ENCODE peak calls at places on chromosomes 6 and 20, in five cellular contexts. B is mesendoderm, H is left ventricle myocardium inferior, G is heart left ventricle, R is GM23248. A is an unnamed sample.

GRCh38 chr20:25706793-25707192 is 10.1 kb upstream of the ZNF337 start:
- DNase-seq in B (no peak), H (no peak), G (no peak), R (no peak), A (no peak)

GRCh38 chr6:137106183-137106582 is 61.4 kb upstream of the IL20RA start:
- DNase-seq in B (no peak), H (no peak), G (no peak), R (no peak), A (no peak)

GRCh38 chr6:113352029-113352801 is 504.9 kb upstream of the MARCKS start:
- DNase-seq in B (no peak), H (no peak), G (no peak), R (peak; percentile 85), A (no peak)

GRCh38 chr6:40894962-40895799 is 143.8 kb downstream of the UNC5CL start:
- DNase-seq in B (peak; percentile 88), H (peak; percentile 40), G (peak; percentile 73), R (peak; percentile 81), A (peak; percentile 85)

GRCh38 chr20:32150291-32150848 is 40.9 kb downstream of the TM9SF4 start:
- DNase-seq in B (no peak), H (no peak), G (no peak), R (no peak), A (no peak)

GRCh38 chr20:10536531-10536930 is 101.4 kb downstream of the SLX4IP start:
- DNase-seq in B (peak; percentile 60), H (no peak), G (no peak), R (no peak), A (no peak)

GRCh38 chr6:71979911-71980310 is 93.6 kb downstream of the RIMS1 start:
- DNase-seq in B (no peak), H (no peak), G (no peak), R (peak; percentile 65), A (no peak)

GRCh38 chr6:160102956-160103824 is 18.4 kb upstream of the SLC22A1 start:
- DNase-seq in B (peak; percentile 77), H (no peak), G (no peak), R (peak; percentile 66), A (no peak)

DNA sequence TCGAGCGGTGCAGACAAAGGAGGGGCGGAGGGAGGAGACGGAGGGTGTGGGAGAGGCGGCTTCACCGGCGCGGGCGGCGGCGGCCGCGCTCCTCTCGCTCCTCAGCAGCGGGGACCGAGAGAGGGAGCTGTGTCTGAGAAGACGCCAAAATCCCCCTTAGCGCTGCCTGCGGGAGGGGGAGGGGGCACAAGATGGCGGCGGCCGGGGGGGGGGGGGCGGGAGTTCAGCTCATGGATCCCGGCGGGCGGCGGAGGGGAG is 260 bp downstream of the ADNP start:
- DNase-seq in B (no peak), H (no peak), G (no peak), R (no peak), A (no peak)
- H3K4me3 ChIP-seq in B (peak overlapping the region; percentile 77), H (peak overlapping the region; percentile 81), G (peak overlapping the region; percentile 92), R (peak overlapping the region; percentile 69), A (peak overlapping the region; percentile 66)

GRCh38 chr6:74015427-74015826 is 319.4 kb downstream of the CD109 start:
- DNase-seq in B (no peak), H (no peak), G (no peak), R (no peak), A (no peak)

DNA sequence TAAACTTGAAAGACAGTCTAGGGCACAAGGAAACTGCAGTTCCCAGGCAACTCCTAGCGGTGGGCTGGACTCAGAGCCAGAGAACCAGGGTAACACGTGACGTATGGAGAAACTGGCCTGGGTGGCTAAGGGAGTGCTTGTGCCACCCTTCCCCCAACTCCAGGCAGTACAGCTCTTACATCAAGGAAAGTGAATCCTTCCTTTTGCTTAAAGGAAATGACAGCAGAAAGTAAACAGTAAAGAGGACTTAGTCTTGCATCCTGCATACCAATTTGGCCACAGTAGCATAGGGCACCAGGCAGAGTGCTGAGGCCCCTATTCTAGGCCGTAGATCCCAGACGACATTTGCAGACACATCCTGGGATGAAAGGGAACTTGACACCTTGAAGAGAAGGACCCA is 322.8 kb downstream of the CD109 start:
- DNase-seq in B (no peak), H (no peak), G (no peak), R (no peak), A (no peak)
- H3K4me1 ChIP-seq in B (no peaks in the 10 kb centered on the region), H (no peaks in the 10 kb centered on the region), G (no peaks in the 10 kb centered on the region), R (no peaks in the 10 kb centered on the region), A (no peaks in the 10 kb centered on the region)

DNA sequence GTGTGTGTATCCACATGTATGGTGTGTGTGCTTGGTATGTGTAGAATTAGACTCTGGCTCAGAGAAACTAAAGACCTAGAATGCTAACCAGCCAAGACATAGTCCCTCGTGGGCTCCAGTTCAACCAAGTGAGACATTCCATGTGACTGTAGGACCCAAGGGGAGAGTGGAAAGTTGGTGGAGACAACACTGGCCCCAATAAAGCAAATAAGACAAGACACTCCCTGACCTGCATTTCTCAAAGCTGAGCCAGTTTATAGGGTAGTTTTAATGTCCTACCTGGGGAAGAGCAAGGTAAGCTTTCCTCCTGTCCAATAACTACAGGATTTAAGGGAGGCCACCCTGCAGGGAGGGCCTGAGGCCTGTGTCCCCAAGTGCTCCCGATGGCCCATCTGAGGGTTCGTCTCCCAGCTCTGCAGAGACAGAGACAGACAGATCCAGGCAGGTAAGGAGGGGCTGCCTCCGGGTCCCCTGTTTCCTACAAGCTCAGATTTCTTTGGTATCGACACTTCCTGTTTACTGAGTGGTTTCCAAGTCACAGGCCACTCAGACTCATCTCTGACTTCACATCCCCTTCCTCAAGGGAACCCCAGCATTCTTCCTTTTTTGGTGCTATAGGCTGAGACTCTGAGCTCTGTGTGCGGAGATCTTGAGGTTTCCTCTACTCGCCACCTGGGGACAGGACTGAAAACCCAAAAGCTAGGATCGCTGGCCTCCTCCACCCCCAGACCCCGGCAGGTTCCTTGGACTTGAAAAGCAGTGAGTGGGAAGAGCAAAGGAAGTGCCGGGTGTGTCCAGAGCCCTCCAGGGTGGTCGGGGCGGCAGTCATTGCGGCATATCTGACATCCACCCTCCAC is 92.4 kb downstream of the PRND start:
- DNase-seq in B (peak; percentile 61), H (no peak), G (no peak), R (no peak), A (peak; percentile 75)
- H3K4me3 ChIP-seq in B (no peak overlapping the region), H (peak overlapping the region; percentile 46), G (no peak overlapping the region), R (no peak overlapping the region), A (no peak overlapping the region)

DNA sequence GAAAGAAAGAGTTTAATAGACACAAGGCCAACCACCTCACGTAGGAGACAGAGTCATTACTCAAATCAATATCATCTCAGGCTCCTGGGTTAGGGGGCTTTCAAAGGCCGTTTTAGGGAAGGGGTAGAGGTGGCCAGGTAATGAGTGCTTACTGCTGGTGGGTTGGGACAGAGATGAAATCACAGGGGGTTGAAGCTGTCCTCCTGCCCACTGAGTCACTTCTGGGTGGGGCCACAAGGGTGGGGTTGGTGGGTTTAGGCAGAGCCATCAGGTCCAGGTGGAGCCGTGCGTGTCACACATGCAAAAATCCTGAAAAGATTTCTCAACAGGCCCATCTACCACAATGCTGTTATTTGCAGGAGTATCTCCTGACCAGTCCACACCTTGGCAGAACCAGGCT is 167.0 kb upstream of the EXOC2 start:
- DNase-seq in B (no peak), H (no peak), G (no peak), R (no peak), A (no peak)
- H3K4me1 ChIP-seq in B (no peaks in the 10 kb centered on the region), H (peaks cover 9% of the 10 kb centered on the region), G (peaks cover 9% of the 10 kb centered on the region), R (no peaks in the 10 kb centered on the region), A (no peaks in the 10 kb centered on the region)

GRCh38 chr6:27127874-27128795 is 119.4 kb upstream of the PRSS16 start:
- DNase-seq in B (no peak), H (no peak), G (no peak), R (no peak), A (no peak)
- H3K4me3 ChIP-seq in B (no peak overlapping the region), H (no peak overlapping the region), G (no peak overlapping the region), R (peak overlapping the region; percentile 85), A (no peak overlapping the region)

DNA sequence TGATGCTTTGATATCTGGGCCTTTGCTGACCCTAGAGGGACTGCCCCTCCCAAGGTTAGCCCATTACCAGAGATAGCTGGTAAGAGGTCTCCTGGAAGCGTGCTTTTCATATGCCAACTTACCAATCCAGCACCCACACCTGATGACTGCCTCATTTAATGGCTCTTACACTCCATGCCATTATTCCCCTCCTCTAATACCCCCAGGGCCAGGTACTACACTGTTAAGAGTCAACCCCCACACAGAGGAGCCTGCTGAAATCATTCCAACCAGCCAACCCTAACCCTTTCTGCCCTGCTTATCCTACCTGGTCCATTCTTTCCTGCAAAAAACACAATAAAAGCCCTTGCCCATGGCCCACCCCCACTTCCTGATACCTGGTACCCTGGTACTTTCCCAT is 736.8 kb upstream of the SLC35B3 start:
- DNase-seq in B (no peak), H (no peak), G (no peak), R (no peak), A (no peak)
- H3K4me1 ChIP-seq in B (no peaks in the 10 kb centered on the region), H (no peaks in the 10 kb centered on the region), G (no peaks in the 10 kb centered on the region), R (no peaks in the 10 kb centered on the region), A (no peaks in the 10 kb centered on the region)

A was measured in kidney.